ENCODE peak calls at places on chromosome 11, in five cellular contexts. K, S, Z, X and D are unnamed samples.

GRCh38 chr11:76163289-76163880 is 42.9 kb downstream of the WNT11 start:
- DNase-seq in Z (no peak), K (no peak), X (no peak), S (no peak), D (no peak)

GRCh38 chr11:43987384-43988039 is 45.1 kb downstream of the C11orf96 start:
- DNase-seq in X (peak), Z (peak), K (peak), S (peak), D (no peak)

GRCh38 chr11:106047636-106048035 is 25.6 kb upstream of the MSANTD4 start:
- DNase-seq in S (no peak), X (no peak), K (no peak), Z (no peak), D (no peak)

GRCh38 chr11:14075118-14075601 is 112.6 kb downstream of the SPON1 start:
- DNase-seq in Z (no peak), S (no peak), K (no peak), X (peak), D (no peak)

GRCh38 chr11:71339178-71339881 is 87.0 kb upstream of the SHANK2 start:
- DNase-seq in Z (no peak), S (no peak), K (peak), X (no peak), D (no peak)

GRCh38 chr11:75773595-75774353 is 5.2 kb downstream of the DGAT2 start:
- DNase-seq in Z (peak), S (no peak), K (no peak), X (no peak), D (no peak)

GRCh38 chr11:134513585-134514120 is 101.6 kb upstream of the B3GAT1 start:
- DNase-seq in X (no peak), S (no peak), Z (no peak), K (no peak), D (no peak)

GRCh38 chr11:95829580-95830259 is 39.4 kb downstream of the CEP57 start:
- DNase-seq in K (no peak), X (peak), Z (no peak), S (peak), D (no peak)

GRCh38 chr11:119615003-119615878 is 113.8 kb downstream of the NECTIN1 start:
- DNase-seq in K (peak), S (peak), Z (no peak), X (peak), D (no peak)

GRCh38 chr11:36492724-36493304 is 17.3 kb downstream of the TRAF6 start:
- DNase-seq in Z (no peak), S (peak), X (peak), K (no peak), D (peak)

GRCh38 chr11:76524461-76524860 is 79.6 kb downstream of the EMSY start:
- DNase-seq in X (peak), K (no peak), S (peak), Z (no peak), D (no peak)

GRCh38 chr11:12901272-12901671 is 107.8 kb upstream of the RASSF10 start:
- DNase-seq in Z (no peak), K (no peak), X (no peak), S (peak), D (no peak)

GRCh38 chr11:12083380-12083779 is 27.0 kb upstream of the MICAL2 start:
- DNase-seq in Z (no peak), S (no peak), X (no peak), K (no peak), D (no peak)

GRCh38 chr11:1126491-1126926 is 31.2 kb upstream of the MUC5AC start:
- DNase-seq in X (no peak), S (no peak), Z (peak), K (no peak), D (no peak)

GRCh38 chr11:27722945-27723344 is 22.7 kb upstream of the BDNF start:
- DNase-seq in Z (no peak), S (peak), X (peak), K (no peak), D (no peak)

GRCh38 chr11:60942970-60943565 is 8.9 kb downstream of the SLC15A3 start:
- DNase-seq in X (peak), K (no peak), Z (peak), S (no peak), D (no peak)

GRCh38 chr11:61149624-61150615 is 11.3 kb downstream of the VPS37C start:
- DNase-seq in Z (peak), K (no peak), S (no peak), X (no peak), D (peak)

GRCh38 chr11:12430912-12431311 is 53.5 kb downstream of the PARVA start:
- DNase-seq in K (peak), S (peak), X (peak), Z (peak), D (no peak)

GRCh38 chr11:112499153-112499907 is 238.7 kb upstream of the PLET1 start:
- DNase-seq in S (no peak), Z (no peak), X (no peak), K (no peak), D (no peak)

GRCh38 chr11:68677432-68677831 is 6.9 kb upstream of the GAL start:
- DNase-seq in Z (no peak), K (peak), X (peak), S (peak), D (no peak)

GRCh38 chr11:118114266-118114665 is 27.5 kb upstream of the SMIM35 start:
- DNase-seq in X (no peak), Z (no peak), S (no peak), K (no peak), D (no peak)

GRCh38 chr11:120375076-120375475 is 38.9 kb downstream of the ARHGEF12 start:
- DNase-seq in K (no peak), S (peak), X (no peak), Z (no peak), D (no peak)

GRCh38 chr11:12581923-12582322 is 92.3 kb upstream of the TEAD1 start:
- DNase-seq in S (peak), K (peak), X (peak), Z (no peak), D (no peak)

GRCh38 chr11:118957968-118958367 is 1.9 kb downstream of the UPK2 start:
- DNase-seq in K (no peak), X (no peak), S (no peak), Z (no peak), D (no peak)

GRCh38 chr11:113591122-113591521 is 115.0 kb downstream of the TMPRSS5 start:
- DNase-seq in K (no peak), S (no peak), X (no peak), Z (no peak), D (no peak)

GRCh38 chr11:27242591-27242990 is 120.4 kb downstream of the CCDC34 start:
- DNase-seq in K (no peak), S (peak), X (peak), Z (no peak), D (no peak)

GRCh38 chr11:128407962-128408361 is 179.4 kb downstream of the ETS1 start:
- DNase-seq in K (peak), Z (no peak), X (peak), S (peak), D (no peak)

GRCh38 chr11:86990520-86990919 is 35.3 kb upstream of the FZD4 start:
- DNase-seq in X (peak), K (peak), S (peak), Z (no peak), D (no peak)

GRCh38 chr11:16881074-16881709 is 133.0 kb downstream of the PLEKHA7 start:
- DNase-seq in S (peak), Z (no peak), X (peak), K (peak), D (no peak)

GRCh38 chr11:25293166-25293565 is 796.3 kb downstream of the LUZP2 start:
- DNase-seq in X (no peak), K (no peak), Z (no peak), S (no peak), D (no peak)

GRCh38 chr11:6526411-6527135 is 29.5 kb downstream of the DNHD1 start:
- DNase-seq in K (peak), Z (no peak), S (no peak), X (no peak), D (no peak)

GRCh38 chr11:95095858-95096587 is 6.4 kb downstream of the ENDOD1 start:
- DNase-seq in X (peak), K (no peak), Z (no peak), S (no peak), D (no peak)

GRCh38 chr11:37947816-37948215 is 1349.8 kb upstream of the RAG2 start:
- DNase-seq in X (no peak), S (no peak), K (no peak), Z (no peak), D (no peak)

GRCh38 chr11:32962016-32962415 is 53.7 kb upstream of the DEPDC7 start:
- DNase-seq in S (peak), Z (no peak), K (peak), X (peak), D (no peak)

GRCh38 chr11:32963721-32964120 is 52.0 kb upstream of the DEPDC7 start:
- DNase-seq in S (no peak), Z (no peak), X (peak), K (no peak), D (no peak)

GRCh38 chr11:32960553-32961164 is 55.0 kb upstream of the DEPDC7 start:
- DNase-seq in K (peak), X (peak), S (no peak), Z (no peak), D (no peak)
- TF ChIP-seq CTCF in K (peak), X (no peak), S (peak), Z (peak), D (peak)

GRCh38 chr11:7775689-7776088 is 21.1 kb downstream of the OR5P2 start:
- DNase-seq in S (no peak), K (no peak), X (no peak), Z (no peak), D (no peak)
- TF ChIP-seq CTCF in S (no peak), K (no peak), X (no peak), Z (no peak), D (no peak)

DNA sequence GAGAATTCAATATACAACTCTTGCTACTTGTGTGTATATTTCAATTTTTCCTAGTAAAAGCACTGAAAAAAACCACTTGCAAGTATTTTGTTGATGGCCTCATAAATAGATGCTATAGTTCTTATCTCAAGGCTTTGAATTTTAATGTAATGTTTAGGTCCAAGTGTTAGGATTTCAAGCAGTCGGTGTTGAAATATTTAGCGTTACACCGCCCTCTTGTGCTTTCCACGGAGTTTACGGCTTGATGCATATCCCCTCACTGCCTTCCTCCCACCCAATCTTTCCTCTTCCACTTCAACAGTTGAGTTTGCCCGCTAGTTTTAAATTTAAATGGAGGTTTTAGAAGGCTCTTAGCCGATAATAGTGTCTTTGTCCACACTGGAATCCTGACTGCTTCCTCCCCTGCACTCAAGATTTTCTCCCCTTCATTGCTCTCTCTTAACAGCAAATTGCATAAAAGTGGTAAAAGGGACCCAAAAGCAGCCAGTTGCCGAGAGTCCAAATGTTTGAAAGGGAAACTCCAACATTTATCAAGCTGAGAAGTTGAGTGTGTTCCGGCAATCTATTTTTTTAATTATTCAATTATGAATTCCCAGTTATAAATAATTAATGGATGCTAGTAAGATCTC is 25.9 kb upstream of the HTATIP2 start:
- DNase-seq in S (peak), Z (peak), X (peak), K (no peak), D (peak)
- TF ChIP-seq CTCF in S (peak), Z (peak), X (peak), K (peak), D (peak)

GRCh38 chr11:103528596-103528995 is 419.4 kb downstream of the DYNC2H1 start:
- DNase-seq in X (peak), Z (no peak), K (no peak), S (no peak), D (no peak)

GRCh38 chr11:103528046-103528445 is 418.8 kb downstream of the DYNC2H1 start:
- DNase-seq in Z (no peak), K (no peak), S (no peak), X (no peak), D (no peak)

GRCh38 chr11:103530257-103530656 is 421.0 kb downstream of the DYNC2H1 start:
- DNase-seq in X (peak), S (peak), K (no peak), Z (no peak), D (no peak)

GRCh38 chr11:103529217-103529684 is 420.0 kb downstream of the DYNC2H1 start:
- DNase-seq in S (peak), K (peak), X (peak), Z (no peak), D (no peak)

GRCh38 chr11:103525069-103525468 is 415.8 kb downstream of the DYNC2H1 start:
- DNase-seq in K (peak), Z (no peak), S (peak), X (peak), D (no peak)
- TF ChIP-seq CTCF in K (no peak), Z (no peak), S (no peak), X (no peak), D (no peak)

GRCh38 chr11:123164732-123165450 is 30.2 kb downstream of the CLMP start:
- DNase-seq in Z (no peak), K (no peak), S (no peak), X (no peak), D (no peak)

GRCh38 chr11:123161386-123161785 is 33.7 kb downstream of the CLMP start:
- DNase-seq in Z (no peak), X (no peak), K (no peak), S (no peak), D (no peak)

GRCh38 chr11:123166095-123166559 is 28.9 kb downstream of the CLMP start:
- DNase-seq in Z (peak), K (no peak), S (peak), X (peak), D (peak)

GRCh38 chr11:123159146-123159857 is 35.7 kb downstream of the CLMP start:
- DNase-seq in Z (no peak), X (peak), K (no peak), S (no peak), D (no peak)

DNA sequence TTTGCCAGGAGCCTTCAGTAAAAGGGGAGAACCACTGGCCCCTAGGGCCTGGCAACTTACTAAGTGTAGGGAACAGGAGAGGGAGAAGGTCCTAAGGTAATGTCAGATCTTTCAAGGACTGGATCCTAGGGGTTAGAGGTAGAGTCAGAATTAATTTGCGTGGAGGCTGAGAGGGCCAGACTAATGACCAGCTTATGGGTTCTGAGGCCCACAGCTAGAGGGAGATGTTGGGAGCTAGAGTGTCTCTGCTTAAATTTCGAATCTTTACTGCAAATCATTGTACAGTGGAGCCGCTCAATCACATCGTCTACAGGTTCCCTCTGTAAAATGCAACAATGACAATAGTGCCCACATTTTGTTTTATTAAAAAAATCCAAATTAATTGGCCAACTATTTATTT is 31.4 kb downstream of the CLMP start:
- DNase-seq in Z (no peak), K (no peak), S (no peak), X (no peak), D (no peak)
- TF ChIP-seq CTCF in Z (no peak), K (no peak), S (peak), X (no peak), D (no peak)

GRCh38 chr11:126113515-126113957 is 50.9 kb upstream of the CDON start:
- DNase-seq in X (peak), K (peak), S (peak), Z (peak), D (no peak)

GRCh38 chr11:126113963-126114362 is 51.3 kb upstream of the CDON start:
- DNase-seq in X (no peak), S (no peak), Z (no peak), K (no peak), D (no peak)

GRCh38 chr11:126115253-126115540 is 52.5 kb upstream of the CDON start:
- DNase-seq in K (no peak), S (no peak), X (no peak), Z (peak), D (no peak)

GRCh38 chr11:126114486-126115252 is 52.0 kb upstream of the CDON start:
- DNase-seq in X (no peak), S (no peak), K (no peak), Z (no peak), D (no peak)

GRCh38 chr11:126115820-126116319 is 53.2 kb upstream of the CDON start:
- DNase-seq in Z (peak), X (peak), S (peak), K (peak), D (no peak)
- TF ChIP-seq CTCF in Z (peak), X (no peak), S (peak), K (no peak), D (peak)